ENCODE peak calls at places on chromosomes 5 and 9, in six cellular contexts. L is cardiac fibroblast, G is brain microvascular endothelial cell, Y is GM12865, I is ovary, W is psoas muscle. R is an unnamed sample.

GRCh38 chr9:17269799-17270198 is 135.0 kb downstream of the CNTLN start:
- DNase-seq in L (no peak), G (no peak), Y (no peak), I (no peak), W (no peak), R (peak)

GRCh38 chr9:134442087-134442470 is 115.8 kb downstream of the RXRA start:
- DNase-seq in L (peak), G (no peak), Y (no peak), I (no peak), W (peak), R (no peak)

GRCh38 chr5:59755476-59755875 is 138.1 kb downstream of the PDE4D start:
- DNase-seq in L (no peak), G (no peak), Y (no peak), I (no peak), W (no peak), R (no peak)

GRCh38 chr5:134136221-134136631 is 21.7 kb downstream of the TCF7 start:
- DNase-seq in L (no peak), G (no peak), Y (no peak), I (no peak), W (peak), R (no peak)

GRCh38 chr5:77896338-77896737 is 120.2 kb upstream of the TBCA start:
- DNase-seq in L (no peak), G (no peak), Y (no peak), I (no peak), W (no peak), R (no peak)

GRCh38 chr9:134592018-134592818 is 49.4 kb upstream of the COL5A1 start:
- DNase-seq in L (peak), G (peak), Y (no peak), I (no peak), W (peak), R (peak)

GRCh38 chr5:122948319-122948718 is 88.2 kb downstream of the PPIC start:
- DNase-seq in L (no peak), G (no peak), Y (no peak), I (no peak), W (no peak), R (no peak)

GRCh38 chr9:134243778-134244467 is 79.6 kb upstream of the RNU6ATAC start:
- DNase-seq in L (no peak), G (no peak), Y (peak), I (no peak), W (no peak), R (peak)

GRCh38 chr5:121949885-121950284 is 11.9 kb upstream of the SRFBP1 start:
- DNase-seq in L (peak), G (peak), Y (peak), I (no peak), W (no peak), R (peak)

GRCh38 chr9:70043689-70044449 is at the start of gene MAMDC2:
- DNase-seq in L (peak), G (no peak), Y (no peak), I (peak), W (peak), R (peak)

GRCh38 chr5:96048763-96049162 is 87.1 kb upstream of the ELL2 start:
- DNase-seq in L (peak), G (no peak), Y (no peak), I (no peak), W (no peak), R (no peak)

GRCh38 chr5:170362102-170362501 is 27.1 kb downstream of the KCNMB1 start:
- DNase-seq in L (no peak), G (no peak), Y (no peak), I (no peak), W (peak), R (no peak)

GRCh38 chr5:134524219-134524825 is 1.1 kb upstream of the JADE2 start:
- DNase-seq in L (peak), G (no peak), Y (peak), I (peak), W (peak), R (peak)

GRCh38 chr5:86909896-86910295 is 292.2 kb downstream of the COX7C start:
- DNase-seq in L (peak), G (no peak), Y (no peak), I (no peak), W (no peak), R (peak)

GRCh38 chr9:21340735-21341134 is 5.5 kb upstream of the KLHL9 start:
- DNase-seq in L (no peak), G (no peak), Y (no peak), I (no peak), W (no peak), R (no peak)

GRCh38 chr9:95147452-95147851 is 170.1 kb downstream of the FANCC start:
- DNase-seq in L (no peak), G (no peak), Y (no peak), I (no peak), W (no peak), R (peak)

GRCh38 chr5:27252911-27253310 is 214.5 kb upstream of the CDH9 start:
- DNase-seq in L (no peak), G (no peak), Y (peak), I (no peak), W (no peak), R (no peak)

GRCh38 chr5:151153766-151154272 is 3.8 kb downstream of the ANXA6 start:
- DNase-seq in L (no peak), G (no peak), Y (peak), I (no peak), W (no peak), R (peak)

GRCh38 chr9:78029601-78030552 is 1.7 kb downstream of the GNAQ start:
- DNase-seq in L (peak), G (no peak), Y (no peak), I (no peak), W (no peak), R (no peak)

GRCh38 chr5:83096660-83097334 is 19.4 kb downstream of the XRCC4 start:
- DNase-seq in L (peak), G (peak), Y (no peak), I (no peak), W (no peak), R (no peak)

GRCh38 chr5:178625679-178626483 is 969 bp downstream of the CLK4 start:
- DNase-seq in L (peak), G (peak), Y (no peak), I (no peak), W (no peak), R (peak)

DNA sequence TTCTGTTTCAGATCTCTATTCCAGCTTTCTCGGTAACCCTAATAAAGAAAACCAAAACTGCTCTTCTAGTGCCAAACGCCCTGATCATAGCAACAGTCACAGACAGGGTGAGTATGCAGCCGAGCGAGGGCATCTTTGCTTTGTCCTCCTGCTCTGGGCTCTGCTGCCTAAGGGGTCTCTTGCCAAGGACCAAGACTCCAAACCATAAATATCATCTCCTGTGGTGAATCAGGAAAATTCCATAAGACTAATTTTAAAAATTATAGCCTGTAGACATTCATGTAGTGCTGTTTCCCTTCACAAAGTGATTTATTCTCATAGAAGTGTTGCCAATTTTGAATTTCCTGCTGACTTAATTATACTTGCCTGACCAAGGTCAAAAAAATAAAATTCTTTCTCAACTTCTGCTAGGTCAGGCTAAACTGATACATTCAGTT is 54.5 kb downstream of the GRAMD2B start:
- DNase-seq in L (no peak), G (no peak), Y (no peak), I (peak), W (no peak), R (peak)
- H3K4me3 ChIP-seq in L (no peak), G (no peak), Y (no peak), I (no peak), W (no peak), R (no peak)

DNA sequence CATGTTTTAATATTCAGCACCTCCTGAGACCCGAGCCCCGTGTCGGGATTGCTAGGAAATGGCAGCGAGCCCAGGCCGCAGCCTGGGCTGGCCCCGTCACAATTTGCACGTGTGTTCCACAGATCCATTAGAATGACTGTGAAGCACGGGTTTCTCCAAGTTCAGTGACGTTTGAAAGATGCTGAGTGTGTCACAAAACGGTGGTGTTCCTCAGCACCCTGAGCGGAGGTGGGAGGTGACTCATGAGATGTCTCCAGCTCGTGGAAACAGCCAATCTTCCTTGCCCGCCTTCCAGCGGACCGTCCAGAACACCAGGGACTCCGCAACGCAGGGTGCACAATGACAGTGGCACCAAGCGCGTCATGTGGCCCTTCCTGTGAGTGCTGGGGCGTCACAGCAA is 412.8 kb downstream of the IRX2 start:
- DNase-seq in L (no peak), G (no peak), Y (no peak), I (no peak), W (no peak), R (no peak)
- TF ChIP-seq CTCF in L (no peak), G (no peak), Y (no peak), I (no peak), W (no peak), R (no peak)

DNA sequence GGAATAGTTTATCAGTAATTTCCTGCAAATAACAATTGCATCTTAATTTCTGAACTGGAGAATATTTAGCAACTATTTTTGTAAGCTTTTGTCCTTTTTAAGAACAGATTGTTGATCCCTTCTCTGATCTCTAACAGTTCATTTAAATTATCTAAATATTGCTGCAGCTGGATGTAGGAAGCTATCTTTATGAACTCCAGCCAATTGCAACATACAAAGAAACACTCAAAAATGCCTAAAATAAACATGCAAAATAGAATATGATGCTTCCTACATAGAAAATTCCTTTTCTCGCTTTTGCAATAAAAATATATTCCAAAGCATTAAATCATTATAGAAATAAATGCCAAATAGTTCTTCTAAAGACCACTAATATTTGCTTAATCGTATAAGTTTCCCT is 218.6 kb downstream of the LURAP1L start:
- DNase-seq in L (peak), G (no peak), Y (no peak), I (no peak), W (no peak), R (peak)
- H3K4me3 ChIP-seq in L (no peak), G (no peak), Y (no peak), I (no peak), W (no peak), R (no peak)

GRCh38 chr5:172713113-172713808 is 57.7 kb downstream of the DUSP1 start:
- DNase-seq in L (peak), G (no peak), Y (peak), I (peak), W (peak), R (no peak)
- TF ChIP-seq CTCF in L (peak), G (peak), Y (peak), I (peak), W (peak), R (peak)

GRCh38 chr5:72178910-72179815 is 71.9 kb downstream of the MAP1B start:
- DNase-seq in L (peak), G (peak), Y (no peak), I (peak), W (peak), R (peak)
- H3K4me3 ChIP-seq in L (peak), G (peak), Y (no peak), I (peak), W (peak), R (no peak)

GRCh38 chr5:128905225-128906110 is 59.8 kb upstream of the SLC27A6 start:
- DNase-seq in L (peak), G (peak), Y (peak), I (no peak), W (no peak), R (peak)
- TF ChIP-seq CTCF in L (peak), G (peak), Y (peak), I (peak), W (peak), R (peak)

R was measured in fibroblast of villous mesenchyme.